ENCODE peak calls at places on chromosomes 4 and X, in seven cellular contexts. V, W, Z, G, B, O and F are unnamed samples.

GRCh38 chr4:54585321-54586000 is 72.3 kb upstream of the KIT start:
- DNase-seq in V (no peak), W (peak; percentile 34), Z (peak; percentile 62), G (no peak), B (no peak), O (no peak), F (peak; percentile 28)

GRCh38 chr4:81257021-81257420 is 42.0 kb upstream of the PRKG2 start:
- DNase-seq in V (no peak), W (peak; percentile 54), Z (peak; percentile 67), G (no peak), B (no peak), O (no peak), F (peak; percentile 58)

GRCh38 chrX:45628041-45628440 is 427.4 kb upstream of the DIPK2B start:
- DNase-seq in V (no peak), W (peak; percentile 36), Z (peak; percentile 48), G (no peak), B (no peak), O (no peak), F (peak; percentile 40)

GRCh38 chrX:41333744-41333993 is 293 bp upstream of the DDX3X start:
- DNase-seq in V (no peak), W (peak; percentile 83), Z (peak; percentile 90), G (no peak), B (peak; percentile 91), O (no peak), F (peak; percentile 64)

GRCh38 chr4:89661490-89661889 is 175.5 kb downstream of the SNCA start:
- DNase-seq in V (no peak), W (peak; percentile 47), Z (peak; percentile 38), G (no peak), B (no peak), O (no peak), F (peak; percentile 74)

GRCh38 chrX:2183193-2183725 is 317.5 kb downstream of the DHRSX start:
- DNase-seq in V (no peak), W (no peak), Z (no peak), G (no peak), B (no peak), O (no peak), F (no peak)

GRCh38 chr4:16360694-16361262 is 134.5 kb upstream of the TAPT1 start:
- DNase-seq in V (peak; percentile 37), W (no peak), Z (no peak), G (no peak), B (no peak), O (no peak), F (no peak)

GRCh38 chrX:95076449-95076848 is 1402.4 kb downstream of the FAM133A start:
- DNase-seq in V (no peak), W (peak; percentile 53), Z (peak; percentile 10), G (no peak), B (no peak), O (no peak), F (peak; percentile 38)

GRCh38 chr4:53015681-53016080 is 153.6 kb downstream of the RASL11B start:
- DNase-seq in V (no peak), W (peak; percentile 74), Z (peak; percentile 81), G (no peak), B (peak; percentile 76), O (no peak), F (peak; percentile 46)

GRCh38 chr4:183621875-183622274 is 37.1 kb downstream of the RWDD4 start:
- DNase-seq in V (no peak), W (no peak), Z (no peak), G (no peak), B (no peak), O (no peak), F (no peak)

GRCh38 chr4:79881407-79881806 is 191.6 kb downstream of the ANTXR2 start:
- DNase-seq in V (no peak), W (no peak), Z (no peak), G (no peak), B (no peak), O (no peak), F (no peak)

GRCh38 chrX:120672389-120672788 is 42.5 kb upstream of the C1GALT1C1 start:
- DNase-seq in V (no peak), W (peak; percentile 76), Z (peak; percentile 64), G (no peak), B (peak; percentile 40), O (no peak), F (peak; percentile 86)

DNA sequence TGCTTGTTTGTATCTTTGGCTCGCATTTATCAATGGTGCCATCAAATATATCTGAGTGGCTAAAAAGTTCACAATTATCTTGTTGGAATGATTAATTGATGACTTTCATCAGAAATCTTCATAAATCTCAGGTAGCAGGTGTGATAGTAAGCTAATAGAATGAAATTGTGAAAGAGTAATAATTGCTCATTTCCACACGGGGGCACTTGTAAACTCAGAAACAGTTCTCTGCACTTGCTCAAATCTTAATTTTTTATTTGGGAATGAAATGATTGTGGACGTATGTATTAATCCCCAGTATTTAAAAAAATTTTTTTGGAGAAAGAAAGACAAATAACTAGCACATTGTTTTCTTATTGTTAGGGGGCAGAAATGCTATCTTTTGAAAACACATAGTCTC is 132.8 kb downstream of the DTHD1 start:
- DNase-seq in V (no peak), W (no peak), Z (no peak), G (no peak), B (no peak), O (no peak), F (no peak)
- TF ChIP-seq CTCF in V (no peak), W (no peak), Z (no peak), G (no peak), B (no peak), O (peak; percentile 9), F (no peak)

GRCh38 chrX:43717161-43717560 is 61.1 kb downstream of the MAOA start:
- DNase-seq in V (no peak), W (no peak), Z (no peak), G (no peak), B (no peak), O (no peak), F (no peak)

GRCh38 chrX:43718081-43718480 is 62.0 kb downstream of the MAOA start:
- DNase-seq in V (no peak), W (no peak), Z (no peak), G (no peak), B (no peak), O (no peak), F (no peak)

GRCh38 chrX:43718546-43718945 is 62.4 kb downstream of the MAOA start:
- DNase-seq in V (no peak), W (no peak), Z (no peak), G (no peak), B (no peak), O (no peak), F (no peak)

GRCh38 chrX:43720082-43720481 is 64.0 kb downstream of the MAOA start:
- DNase-seq in V (no peak), W (no peak), Z (no peak), G (no peak), B (no peak), O (no peak), F (no peak)

DNA sequence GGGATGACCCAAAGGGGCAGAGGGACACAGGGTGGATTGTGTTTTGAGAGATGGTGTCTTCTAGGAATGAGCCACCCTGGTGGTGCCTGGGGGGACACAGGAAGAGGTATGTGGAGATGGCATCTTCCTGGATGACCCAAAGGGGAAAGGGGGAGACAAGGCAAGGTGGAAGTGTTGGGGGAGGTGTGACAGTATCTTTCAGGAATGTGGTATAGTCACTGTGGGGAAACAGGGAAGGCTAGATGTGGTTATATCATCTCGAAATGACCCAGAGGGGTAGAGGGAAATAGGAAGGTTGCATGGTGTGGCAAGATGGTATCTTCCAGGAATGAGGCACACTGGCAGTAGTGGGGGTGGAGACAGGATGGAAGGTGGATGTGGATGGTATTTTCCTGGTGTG is 62.9 kb downstream of the MAOA start:
- DNase-seq in V (no peak), W (no peak), Z (no peak), G (no peak), B (no peak), O (no peak), F (no peak)
- H3K4me3 ChIP-seq in V (no peak overlapping the region), W (no peak overlapping the region), Z (no peak overlapping the region), G (no peak overlapping the region), B (no peak overlapping the region), O (no peak overlapping the region), F (no peak overlapping the region)

DNA sequence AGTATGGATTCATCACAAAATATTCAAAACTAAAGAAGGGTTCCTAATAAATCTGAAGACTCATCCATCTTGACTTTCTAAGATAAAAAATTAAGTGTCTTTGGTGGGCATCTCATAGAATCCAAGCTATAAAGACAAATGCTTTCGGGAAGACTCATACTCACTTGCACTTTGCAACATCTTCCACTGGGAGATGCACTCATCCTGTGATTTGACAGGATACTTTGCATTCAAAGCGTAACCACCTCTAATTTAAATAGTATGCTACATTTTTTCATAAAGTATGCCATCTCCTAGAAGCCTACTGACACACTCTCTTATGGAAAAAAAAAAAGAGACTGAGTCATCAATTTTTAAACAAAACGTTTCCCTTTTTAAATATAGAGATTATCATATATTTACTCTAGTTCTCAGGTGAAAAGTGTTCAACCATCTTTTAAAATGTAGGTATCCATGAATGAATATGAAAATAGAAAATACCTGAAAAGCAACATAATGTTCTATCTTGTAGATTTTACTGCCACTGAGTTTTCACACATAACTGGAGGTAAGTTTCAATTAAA is 119.6 kb downstream of the KLHL13 start:
- DNase-seq in V (no peak), W (no peak), Z (peak; percentile 63), G (no peak), B (no peak), O (no peak), F (peak; percentile 61)
- TF ChIP-seq CTCF in V (no peak), W (no peak), Z (peak; percentile 59), G (no peak), B (no peak), O (no peak), F (no peak)

GRCh38 chr4:110184124-110184790 is 14.2 kb downstream of the ELOVL6 start:
- DNase-seq in V (no peak), W (peak; percentile 17), Z (no peak), G (no peak), B (no peak), O (no peak), F (peak; percentile 31)

GRCh38 chr4:110188113-110188512 is 10.3 kb downstream of the ELOVL6 start:
- DNase-seq in V (no peak), W (no peak), Z (no peak), G (no peak), B (no peak), O (no peak), F (no peak)

GRCh38 chr4:110183643-110184042 is 14.8 kb downstream of the ELOVL6 start:
- DNase-seq in V (no peak), W (no peak), Z (no peak), G (no peak), B (no peak), O (no peak), F (no peak)

GRCh38 chr4:110184791-110185155 is 13.6 kb downstream of the ELOVL6 start:
- DNase-seq in V (no peak), W (no peak), Z (no peak), G (no peak), B (no peak), O (no peak), F (peak; percentile 33)

GRCh38 chr4:110183058-110183457 is 15.4 kb downstream of the ELOVL6 start:
- DNase-seq in V (no peak), W (no peak), Z (no peak), G (no peak), B (no peak), O (no peak), F (no peak)
- H3K4me3 ChIP-seq in V (no peak overlapping the region), W (no peak overlapping the region), Z (no peak overlapping the region), G (no peak overlapping the region), B (no peak overlapping the region), O (no peak overlapping the region), F (no peak overlapping the region)

GRCh38 chrX:102341867-102342266 is 94.9 kb downstream of the NXF2 start:
- DNase-seq in V (no peak), W (no peak), Z (no peak), G (no peak), B (no peak), O (no peak), F (peak; percentile 0)
- TF ChIP-seq CTCF in V (no peak), W (peak; percentile 28), Z (peak; percentile 24), G (no peak), B (no peak), O (no peak), F (peak; percentile 19)